ENCODE peak calls at places on chromosomes 1 and 21, in four cellular contexts. L is left lung, O is cardiac muscle cell, C is left ventricle myocardium inferior. I is an unnamed sample.

GRCh38 chr1:115277276-115277675 is 60.8 kb downstream of the NGF start:
- DNase-seq in L (no peak), O (no peak), C (no peak), I (no peak)

GRCh38 chr1:166859597-166859996 is 16.5 kb downstream of the TADA1 start:
- DNase-seq in L (no peak), O (no peak), C (no peak), I (no peak)

GRCh38 chr1:85027242-85027983 is 20.9 kb downstream of the MCOLN3 start:
- DNase-seq in L (no peak), O (peak; percentile 15), C (no peak), I (no peak)

GRCh38 chr21:41616063-41616591 is 108.2 kb upstream of the TMPRSS2 start:
- DNase-seq in L (no peak), O (no peak), C (no peak), I (no peak)

GRCh38 chr1:230394134-230394533 is 32.0 kb downstream of the PGBD5 start:
- DNase-seq in L (no peak), O (no peak), C (no peak), I (no peak)

GRCh38 chr1:107140703-107141490 is at the start of gene NTNG1:
- DNase-seq in L (peak; percentile 81), O (peak; percentile 43), C (no peak), I (no peak)

GRCh38 chr1:83725735-83726360 is 273.1 kb downstream of the TTLL7 start:
- DNase-seq in L (no peak), O (no peak), C (no peak), I (no peak)

GRCh38 chr1:44798481-44799365 is 1.5 kb upstream of the PLK3 start:
- DNase-seq in L (peak; percentile 58), O (no peak), C (peak; percentile 19), I (no peak)

GRCh38 chr1:207672525-207673130 is 27.7 kb downstream of the CR1L start:
- DNase-seq in L (no peak), O (peak; percentile 56), C (no peak), I (no peak)

GRCh38 chr1:207191061-207191460 is 87.0 kb downstream of the C4BPA start:
- DNase-seq in L (no peak), O (no peak), C (no peak), I (no peak)

GRCh38 chr1:42450081-42450480 is 5.7 kb downstream of the ZMYND12 start:
- DNase-seq in L (no peak), O (no peak), C (no peak), I (no peak)

GRCh38 chr1:145997156-145998023 is 1.0 kb upstream of the TXNIP start:
- DNase-seq in L (no peak), O (no peak), C (peak; percentile 62), I (no peak)

GRCh38 chr1:50047916-50048694 is 24.4 kb upstream of the AGBL4 start:
- DNase-seq in L (peak; percentile 79), O (peak; percentile 1), C (no peak), I (no peak)

GRCh38 chr1:153647375-153647714 is 11.2 kb upstream of the SNAPIN start:
- DNase-seq in L (no peak), O (no peak), C (no peak), I (no peak)

GRCh38 chr21:18253252-18253651 is 8.6 kb downstream of the CHODL start:
- DNase-seq in L (no peak), O (no peak), C (no peak), I (no peak)

GRCh38 chr1:194476872-194477271 is 1290.5 kb upstream of the B3GALT2 start:
- DNase-seq in L (no peak), O (no peak), C (no peak), I (no peak)

GRCh38 chr1:31732751-31733289 is 29.0 kb upstream of the COL16A1 start:
- DNase-seq in L (peak; percentile 59), O (no peak), C (no peak), I (no peak)
- TF ChIP-seq CTCF in L (no peak), O (no peak), C (no peak), I (no peak)

GRCh38 chr1:12150456-12151200 is 16.2 kb upstream of the TNFRSF1B start:
- DNase-seq in L (peak; percentile 79), O (no peak), C (no peak), I (no peak)
- H3K4me1 ChIP-seq in L (peaks cover 12% of the 10 kb centered on the region), O (no peaks in the 10 kb centered on the region), C (peaks cover 55% of the 10 kb centered on the region), I (no peaks in the 10 kb centered on the region)

DNA sequence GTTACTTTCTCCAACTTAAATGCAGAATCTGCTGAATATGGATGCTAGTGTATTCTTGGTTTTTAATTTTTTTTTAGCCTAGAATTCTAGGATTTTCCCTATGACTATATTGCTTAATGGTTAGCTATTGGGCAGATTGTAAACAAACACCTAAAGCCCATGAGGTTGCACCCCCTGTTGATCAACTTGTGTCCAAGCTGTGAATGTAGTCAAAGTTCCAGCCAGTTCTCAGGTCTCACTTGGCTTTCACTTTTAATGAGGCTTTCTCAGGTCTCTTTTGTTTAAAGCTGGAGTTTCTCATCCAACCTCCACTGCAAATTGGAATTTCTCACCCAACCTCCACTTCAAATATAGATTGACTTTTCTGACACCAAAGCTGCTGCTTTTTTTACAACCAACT is 35.9 kb downstream of the FCER1A start:
- DNase-seq in L (no peak), O (no peak), C (no peak), I (no peak)
- TF ChIP-seq CTCF in L (no peak), O (no peak), C (no peak), I (no peak)

GRCh38 chr1:222586842-222587241 is 2.9 kb downstream of the TAF1A start:
- DNase-seq in L (no peak), O (no peak), C (no peak), I (no peak)
- H3K4me1 ChIP-seq in L (peaks cover 5% of the 10 kb centered on the region), O (peaks cover 10% of the 10 kb centered on the region), C (peaks cover 34% of the 10 kb centered on the region), I (no peaks in the 10 kb centered on the region)

I was measured in right atrium auricular region.